ENCODE peak calls at places on chromosomes 6 and 20, in seven cellular contexts. I is colonic mucosa, E is AG04449, V is pancreas, S is cardiac muscle cell, A is foreskin fibroblast, Q is fibroblast of the aortic adventitia. L is an unnamed sample.

GRCh38 chr6:9540534-9541126 is 874.2 kb downstream of the TFAP2A start:
- DNase-seq in I (no peak), E (no peak), V (no peak), S (peak; percentile 82), A (peak; percentile 79), Q (peak; percentile 83), L (peak; percentile 55)

GRCh38 chr20:11229772-11230171 is 556.0 kb upstream of the JAG1 start:
- DNase-seq in I (no peak), E (peak; percentile 88), V (no peak), S (peak; percentile 98), A (peak; percentile 96), Q (peak; percentile 99), L (peak; percentile 89)

GRCh38 chr6:135568366-135568765 is 70.8 kb upstream of the AHI1 start:
- DNase-seq in I (no peak), E (peak; percentile 84), V (no peak), S (peak; percentile 94), A (peak; percentile 77), Q (peak; percentile 97), L (peak; percentile 88)

GRCh38 chr20:43537921-43538854 is 20.6 kb upstream of the SGK2 start:
- DNase-seq in I (peak; percentile 80), E (no peak), V (peak; percentile 87), S (peak; percentile 73), A (peak; percentile 82), Q (peak; percentile 79), L (peak; percentile 66)

GRCh38 chr6:7684843-7685242 is 41.1 kb upstream of the BMP6 start:
- DNase-seq in I (no peak), E (no peak), V (no peak), S (no peak), A (no peak), Q (no peak), L (no peak)

GRCh38 chr20:50314936-50315335 is 124.3 kb downstream of the CEBPB start:
- DNase-seq in I (no peak), E (no peak), V (no peak), S (no peak), A (no peak), Q (no peak), L (no peak)

GRCh38 chr20:44959082-44959895 is 908 bp downstream of the TOMM34 start:
- DNase-seq in I (no peak), E (peak; percentile 37), V (no peak), S (peak; percentile 51), A (peak; percentile 85), Q (peak; percentile 47), L (peak; percentile 83)

GRCh38 chr6:111550953-111551352 is 54.7 kb downstream of the TRAF3IP2 start:
- DNase-seq in I (no peak), E (no peak), V (no peak), S (no peak), A (peak; percentile 43), Q (no peak), L (no peak)

DNA sequence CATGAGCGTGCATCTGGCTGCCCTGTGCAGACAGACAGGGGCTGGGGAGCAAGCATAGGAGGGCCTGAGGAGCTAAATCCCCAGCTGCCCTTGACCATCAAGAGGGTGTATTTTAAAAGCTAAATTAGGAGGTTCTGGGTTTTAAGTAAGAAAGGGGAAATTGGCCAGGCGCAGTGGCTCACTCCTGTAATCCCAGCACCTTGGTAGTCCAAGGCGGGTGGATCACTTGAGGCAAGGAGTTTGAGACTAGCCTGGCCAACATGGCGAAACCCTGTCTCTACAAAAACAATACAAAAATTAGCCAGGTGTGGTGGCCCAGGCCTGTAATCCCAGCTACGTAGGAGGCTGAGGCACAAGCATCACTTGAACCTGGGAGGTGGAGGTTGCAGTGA is 27.8 kb downstream of the SERPINB6 start:
- DNase-seq in I (peak; percentile 15), E (no peak), V (peak; percentile 18), S (no peak), A (no peak), Q (no peak), L (no peak)
- H3K4me3 ChIP-seq in I (no peak overlapping the region), E (no peak overlapping the region), V (no peak overlapping the region), S (no peak overlapping the region), A (no peak overlapping the region), Q (no peak overlapping the region), L (no peak overlapping the region)

GRCh38 chr6:120632975-120633374 is 701.3 kb downstream of the TBC1D32 start:
- DNase-seq in I (no peak), E (no peak), V (no peak), S (no peak), A (no peak), Q (no peak), L (no peak)
- TF ChIP-seq CTCF in I (no peak), E (no peak), V (no peak), S (no peak), A (no peak), Q (no peak), L (no peak)

GRCh38 chr6:27867051-27867940 is 44.9 kb downstream of the OR2B2 start:
- DNase-seq in I (peak; percentile 90), E (no peak), V (peak; percentile 76), S (peak; percentile 82), A (peak; percentile 93), Q (peak; percentile 78), L (peak; percentile 80)

GRCh38 chr6:27866370-27867050 is 45.7 kb downstream of the OR2B2 start:
- DNase-seq in I (peak; percentile 45), E (no peak), V (no peak), S (peak; percentile 70), A (peak; percentile 76), Q (peak; percentile 76), L (peak; percentile 84)

GRCh38 chr6:27865952-27866369 is 46.2 kb downstream of the OR2B2 start:
- DNase-seq in I (peak; percentile 58), E (no peak), V (no peak), S (peak; percentile 13), A (peak; percentile 53), Q (no peak), L (no peak)

GRCh38 chr6:27870486-27870885 is 41.7 kb downstream of the OR2B2 start:
- DNase-seq in I (no peak), E (no peak), V (no peak), S (no peak), A (no peak), Q (no peak), L (no peak)

DNA sequence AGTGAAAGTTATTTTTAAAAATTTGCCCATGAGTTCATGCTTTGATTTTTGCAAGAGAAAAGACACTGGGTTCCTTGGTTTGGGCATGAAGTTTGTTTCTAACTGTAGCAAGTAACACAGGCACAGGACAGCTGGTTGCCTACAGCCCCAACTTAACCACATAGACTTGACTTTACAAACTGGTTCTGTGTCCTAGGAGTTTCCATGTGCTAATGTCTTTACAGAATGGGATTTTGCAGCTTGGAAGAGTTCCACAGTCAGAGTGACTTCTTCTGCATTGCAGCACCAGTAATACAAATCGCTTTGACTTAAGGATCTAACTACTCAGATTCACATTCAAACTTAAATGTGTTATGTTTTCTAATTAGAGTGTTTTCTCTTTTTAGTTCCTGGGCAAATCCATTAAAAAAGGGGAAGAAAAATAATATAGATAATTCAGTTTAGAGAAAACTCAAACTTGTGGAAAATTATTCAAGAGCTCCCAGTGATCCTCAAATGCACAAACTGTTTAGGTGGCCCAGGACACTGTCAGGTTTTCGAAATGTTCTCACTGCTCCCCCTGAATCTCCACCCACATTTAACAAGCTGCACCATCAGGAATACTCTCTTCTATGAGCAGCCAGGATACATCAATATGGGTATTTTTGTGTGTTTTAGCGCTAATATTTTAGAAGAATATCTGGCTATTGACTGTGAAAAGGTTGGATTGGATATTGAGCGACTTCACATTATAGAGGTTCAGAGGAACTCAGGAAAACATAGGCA is 44.1 kb downstream of the OR2B2 start:
- DNase-seq in I (no peak), E (no peak), V (no peak), S (peak; percentile 19), A (peak; percentile 23), Q (no peak), L (peak; percentile 45)
- H3K4me3 ChIP-seq in I (no peak overlapping the region), E (no peak overlapping the region), V (no peak overlapping the region), S (peak overlapping the region; percentile 41), A (no peak overlapping the region), Q (no peak overlapping the region), L (peak overlapping the region; percentile 80)

DNA sequence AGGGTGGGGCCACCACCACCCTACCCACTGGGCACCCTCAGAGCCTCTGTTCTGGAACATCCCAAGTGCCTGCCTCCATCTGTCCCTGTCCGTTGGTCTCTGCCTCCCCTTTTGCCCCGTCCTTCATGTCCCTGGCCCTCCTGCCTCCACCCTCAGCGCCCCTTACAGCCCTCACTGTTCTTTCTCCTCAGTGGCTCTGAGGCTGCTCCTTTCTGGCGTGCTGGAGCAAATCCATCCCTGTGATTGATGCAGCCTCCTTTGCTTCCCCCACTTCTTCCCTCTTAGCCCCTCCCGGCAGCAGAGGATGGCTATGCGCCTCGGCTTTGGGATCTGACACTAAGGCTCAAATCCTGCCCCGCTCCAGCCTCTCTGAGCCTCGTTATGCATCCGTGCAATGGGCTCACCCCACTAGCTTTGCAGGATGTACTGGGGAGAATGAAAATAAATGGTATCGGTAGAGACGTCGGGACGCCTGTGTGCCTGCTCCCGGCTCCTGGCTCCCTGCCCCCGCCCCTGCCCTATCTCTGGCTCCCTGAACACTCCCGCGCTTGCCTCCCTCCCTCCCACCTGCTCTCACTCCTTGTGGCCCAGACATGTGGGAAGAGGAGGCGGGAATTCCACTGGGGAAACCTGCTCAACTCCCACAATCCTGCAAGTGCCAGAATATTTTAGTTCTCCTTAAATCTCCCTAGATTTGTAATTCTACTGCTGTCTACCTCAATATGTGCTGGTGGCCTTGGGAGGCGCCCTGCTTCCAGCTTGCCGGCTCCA is 13.1 kb downstream of the VSTM2L start:
- DNase-seq in I (no peak), E (no peak), V (no peak), S (peak; percentile 30), A (no peak), Q (no peak), L (no peak)
- TF ChIP-seq CTCF in I (no peak), E (peak; percentile 5), V (no peak), S (no peak), A (no peak), Q (peak; percentile 9), L (peak; percentile 25)

GRCh38 chr6:2830183-2830582 is 11.5 kb downstream of the SERPINB1 start:
- DNase-seq in I (no peak), E (no peak), V (no peak), S (no peak), A (no peak), Q (no peak), L (no peak)
- H3K4me3 ChIP-seq in I (no peak overlapping the region), E (no peak overlapping the region), V (no peak overlapping the region), S (no peak overlapping the region), A (no peak overlapping the region), Q (no peak overlapping the region), L (no peak overlapping the region)

GRCh38 chr6:20211941-20212391 is 303 bp downstream of the MBOAT1 start:
- DNase-seq in I (peak; percentile 60), E (no peak), V (no peak), S (peak; percentile 47), A (peak; percentile 54), Q (peak; percentile 51), L (no peak)

GRCh38 chr6:20210158-20210557 is 2.1 kb downstream of the MBOAT1 start:
- DNase-seq in I (no peak), E (no peak), V (no peak), S (no peak), A (no peak), Q (no peak), L (no peak)

GRCh38 chr6:20211037-20211940 is 980 bp downstream of the MBOAT1 start:
- DNase-seq in I (peak; percentile 71), E (no peak), V (no peak), S (no peak), A (peak; percentile 4), Q (no peak), L (peak; percentile 38)

GRCh38 chr6:20213271-20213798 is 1.1 kb upstream of the MBOAT1 start:
- DNase-seq in I (no peak), E (no peak), V (no peak), S (no peak), A (peak; percentile 20), Q (no peak), L (no peak)

GRCh38 chr6:20212392-20213111 is at the start of gene MBOAT1:
- DNase-seq in I (peak; percentile 93), E (peak; percentile 40), V (peak; percentile 95), S (peak; percentile 96), A (peak; percentile 98), Q (peak; percentile 83), L (peak; percentile 82)
- TF ChIP-seq CTCF in I (no peak), E (no peak), V (no peak), S (no peak), A (no peak), Q (peak; percentile 15), L (no peak)